ENCODE peak calls at places on chromosomes 2 and 18, in nine cellular contexts. K, Q, D, S, V, P, F, C and H are unnamed samples.
A peak's percentile ranks its signal among the peaks of the same experiment; 100 is the strongest.

GRCh38 chr2:45761660-45762059 is 110.2 kb downstream of the PRKCE start:
- DNase-seq in K (no peak), Q (no peak), D (no peak), S (no peak), V (no peak), P (no peak), F (no peak), C (no peak), H (no peak)

GRCh38 chr2:10256031-10256524 is 46.6 kb upstream of the HPCAL1 start:
- DNase-seq in K (no peak), Q (no peak), D (no peak), S (no peak), V (no peak), P (no peak), F (no peak), C (peak; percentile 62), H (no peak)

GRCh38 chr2:27191107-27191829 is 20.6 kb upstream of the ATRAID start:
- DNase-seq in K (peak; percentile 60), Q (peak; percentile 88), D (peak; percentile 59), S (peak; percentile 55), V (no peak), P (peak; percentile 44), F (peak; percentile 35), C (no peak), H (peak; percentile 66)

GRCh38 chr2:26542676-26543505 is 65.0 kb upstream of the OTOF start:
- DNase-seq in K (no peak), Q (no peak), D (no peak), S (no peak), V (no peak), P (no peak), F (no peak), C (peak; percentile 53), H (no peak)

GRCh38 chr2:202185156-202185555 is 53.2 kb downstream of the SUMO1 start:
- DNase-seq in K (no peak), Q (no peak), D (no peak), S (no peak), V (no peak), P (no peak), F (no peak), C (no peak), H (no peak)

GRCh38 chr2:112694182-112694581 is 26.6 kb upstream of the NT5DC4 start:
- DNase-seq in K (no peak), Q (no peak), D (no peak), S (no peak), V (no peak), P (no peak), F (no peak), C (no peak), H (no peak)

GRCh38 chr18:35409921-35410320 is 32.8 kb upstream of the ZNF396 start:
- DNase-seq in K (no peak), Q (no peak), D (peak; percentile 65), S (no peak), V (no peak), P (no peak), F (no peak), C (no peak), H (peak; percentile 49)

GRCh38 chr2:234814366-234814765 is 137.5 kb upstream of the SH3BP4 start:
- DNase-seq in K (no peak), Q (no peak), D (no peak), S (no peak), V (no peak), P (no peak), F (no peak), C (no peak), H (no peak)

GRCh38 chr2:203804070-203804469 is 63.5 kb upstream of the CTLA4 start:
- DNase-seq in K (peak; percentile 98), Q (peak; percentile 73), D (no peak), S (peak; percentile 50), V (no peak), P (no peak), F (peak; percentile 36), C (no peak), H (no peak)

GRCh38 chr2:74327627-74328026 is 15.6 kb downstream of the SLC4A5 start:
- DNase-seq in K (no peak), Q (no peak), D (no peak), S (no peak), V (no peak), P (no peak), F (no peak), C (no peak), H (no peak)

GRCh38 chr2:54545700-54546450 is 89.7 kb downstream of the SPTBN1 start:
- DNase-seq in K (peak; percentile 85), Q (no peak), D (peak; percentile 90), S (no peak), V (no peak), P (no peak), F (no peak), C (no peak), H (peak; percentile 95)

GRCh38 chr2:99571609-99572344 is 82.0 kb upstream of the REV1 start:
- DNase-seq in K (peak; percentile 53), Q (no peak), D (no peak), S (no peak), V (no peak), P (peak; percentile 77), F (no peak), C (no peak), H (no peak)

GRCh38 chr2:74887445-74887951 is 53.6 kb downstream of the HK2 start:
- DNase-seq in K (peak; percentile 92), Q (no peak), D (no peak), S (no peak), V (no peak), P (no peak), F (no peak), C (no peak), H (no peak)

GRCh38 chr2:30688956-30689401 is 118.3 kb downstream of the CAPN13 start:
- DNase-seq in K (no peak), Q (no peak), D (no peak), S (no peak), V (no peak), P (peak; percentile 49), F (no peak), C (no peak), H (no peak)

GRCh38 chr2:112985090-112985489 is 7.3 kb downstream of the IL36G start:
- DNase-seq in K (no peak), Q (no peak), D (no peak), S (peak; percentile 24), V (no peak), P (no peak), F (peak; percentile 41), C (no peak), H (no peak)

GRCh38 chr2:8432712-8433336 is 249.0 kb upstream of the ID2 start:
- DNase-seq in K (no peak), Q (no peak), D (no peak), S (peak; percentile 29), V (no peak), P (no peak), F (no peak), C (no peak), H (no peak)

GRCh38 chr2:212157011-212157410 is 381.6 kb downstream of the ERBB4 start:
- DNase-seq in K (no peak), Q (no peak), D (no peak), S (no peak), V (no peak), P (no peak), F (no peak), C (no peak), H (no peak)

GRCh38 chr2:109171444-109172334 is 42.7 kb downstream of the SH3RF3 start:
- DNase-seq in K (peak; percentile 96), Q (peak; percentile 44), D (no peak), S (no peak), V (peak; percentile 77), P (no peak), F (no peak), C (no peak), H (no peak)

GRCh38 chr2:22879009-22879863 is 505.7 kb upstream of the KLHL29 start:
- DNase-seq in K (no peak), Q (no peak), D (no peak), S (no peak), V (no peak), P (no peak), F (no peak), C (no peak), H (no peak)

GRCh38 chr2:198117397-198118041 is 313.1 kb downstream of the PLCL1 start:
- DNase-seq in K (no peak), Q (no peak), D (no peak), S (no peak), V (no peak), P (no peak), F (no peak), C (no peak), H (no peak)

GRCh38 chr2:12718662-12719399 is 2.1 kb downstream of the TRIB2 start:
- DNase-seq in K (peak; percentile 38), Q (no peak), D (no peak), S (no peak), V (no peak), P (no peak), F (no peak), C (peak; percentile 80), H (no peak)

GRCh38 chr18:49041677-49042570 is 91.2 kb upstream of the SMAD7 start:
- DNase-seq in K (peak; percentile 64), Q (peak; percentile 49), D (no peak), S (peak; percentile 45), V (no peak), P (no peak), F (no peak), C (no peak), H (peak; percentile 58)

GRCh38 chr2:191758420-191759199 is 80.7 kb downstream of the NABP1 start:
- DNase-seq in K (peak; percentile 79), Q (peak; percentile 82), D (peak; percentile 74), S (peak; percentile 35), V (no peak), P (no peak), F (peak; percentile 40), C (peak; percentile 79), H (peak; percentile 76)

GRCh38 chr2:43092520-43093179 is 133.8 kb downstream of the ZFP36L2 start:
- DNase-seq in K (no peak), Q (no peak), D (no peak), S (no peak), V (no peak), P (no peak), F (no peak), C (no peak), H (no peak)

GRCh38 chr2:206561962-206562361 is 80.3 kb upstream of the FAM237A start:
- DNase-seq in K (no peak), Q (no peak), D (no peak), S (no peak), V (no peak), P (no peak), F (no peak), C (no peak), H (no peak)

GRCh38 chr2:231621051-231621879 is 28.6 kb downstream of the TEX44 start:
- DNase-seq in K (peak; percentile 37), Q (no peak), D (peak; percentile 85), S (no peak), V (no peak), P (no peak), F (no peak), C (peak; percentile 76), H (no peak)

GRCh38 chr2:208315081-208315788 is 49.2 kb downstream of the PIKFYVE start:
- DNase-seq in K (peak; percentile 22), Q (no peak), D (no peak), S (no peak), V (no peak), P (no peak), F (no peak), C (no peak), H (no peak)

GRCh38 chr2:169509230-169509917 is at the start of gene KLHL41:
- DNase-seq in K (no peak), Q (peak; percentile 9), D (no peak), S (no peak), V (no peak), P (peak; percentile 26), F (no peak), C (no peak), H (peak; percentile 44)

GRCh38 chr2:82998770-82999169 is 1460.3 kb downstream of the SUCLG1 start:
- DNase-seq in K (no peak), Q (no peak), D (no peak), S (no peak), V (no peak), P (no peak), F (no peak), C (no peak), H (peak; percentile 28)

GRCh38 chr18:31237142-31237541 is 74.5 kb upstream of the DSC1 start:
- DNase-seq in K (no peak), Q (no peak), D (no peak), S (no peak), V (no peak), P (no peak), F (no peak), C (no peak), H (no peak)

GRCh38 chr2:99940963-99941362 is 201.4 kb downstream of the AFF3 start:
- DNase-seq in K (peak; percentile 87), Q (no peak), D (no peak), S (no peak), V (no peak), P (no peak), F (no peak), C (no peak), H (no peak)